ENCODE peak calls at places on chromosome X, in five cellular contexts. One of them, this sample, is unnamed.

GRCh38 chrX:56796641-56797395 is 67.8 kb downstream of the NBDY start:
- DNase-seq in naive thymus-derived CD8-positive, alpha-beta T cell: no peak
- DNase-seq in activated T-cell treated with anti-CD3 and anti-CD28 coated beads, Interleukin-2, amount 50 U/mL, for 48 hours: no peak
- DNase-seq in activated effector memory CD4-positive, alpha-beta T cell treated with anti-CD3 and anti-CD28 coated beads, Interleukin-2, amount 50 U/mL, for 16 hours: no peak
- DNase-seq in HFF-Myc: no peak
- DNase-seq in this sample: no peak

GRCh38 chrX:72021975-72022374 is 109.7 kb downstream of the RTL5 start:
- DNase-seq in activated effector memory CD4-positive, alpha-beta T cell treated with anti-CD3 and anti-CD28 coated beads, Interleukin-2, amount 50 U/mL, for 16 hours: peak
- DNase-seq in activated T-cell treated with anti-CD3 and anti-CD28 coated beads, Interleukin-2, amount 50 U/mL, for 48 hours: peak
- DNase-seq in naive thymus-derived CD8-positive, alpha-beta T cell: no peak
- DNase-seq in HFF-Myc: no peak
- DNase-seq in this sample: peak

GRCh38 chrX:133911816-133912495 is 73.4 kb downstream of the GPC3 start:
- DNase-seq in activated T-cell treated with anti-CD3 and anti-CD28 coated beads, Interleukin-2, amount 50 U/mL, for 48 hours: no peak
- DNase-seq in activated effector memory CD4-positive, alpha-beta T cell treated with anti-CD3 and anti-CD28 coated beads, Interleukin-2, amount 50 U/mL, for 16 hours: no peak
- DNase-seq in HFF-Myc: no peak
- DNase-seq in naive thymus-derived CD8-positive, alpha-beta T cell: no peak
- DNase-seq in this sample: no peak

GRCh38 chrX:153564047-153564606 is 34.8 kb downstream of the CCNQ start:
- DNase-seq in activated effector memory CD4-positive, alpha-beta T cell treated with anti-CD3 and anti-CD28 coated beads, Interleukin-2, amount 50 U/mL, for 16 hours: no peak
- DNase-seq in naive thymus-derived CD8-positive, alpha-beta T cell: no peak
- DNase-seq in HFF-Myc: no peak
- DNase-seq in activated T-cell treated with anti-CD3 and anti-CD28 coated beads, Interleukin-2, amount 50 U/mL, for 48 hours: no peak
- DNase-seq in this sample: no peak

GRCh38 chrX:968391-968790 is 244.1 kb downstream of the CRLF2 start:
- DNase-seq in HFF-Myc: no peak
- DNase-seq in activated T-cell treated with anti-CD3 and anti-CD28 coated beads, Interleukin-2, amount 50 U/mL, for 48 hours: no peak
- DNase-seq in activated effector memory CD4-positive, alpha-beta T cell treated with anti-CD3 and anti-CD28 coated beads, Interleukin-2, amount 50 U/mL, for 16 hours: no peak
- DNase-seq in naive thymus-derived CD8-positive, alpha-beta T cell: no peak
- DNase-seq in this sample: no peak

GRCh38 chrX:118773782-118774181 is 46.4 kb downstream of the IL13RA1 start:
- DNase-seq in naive thymus-derived CD8-positive, alpha-beta T cell: no peak
- DNase-seq in activated effector memory CD4-positive, alpha-beta T cell treated with anti-CD3 and anti-CD28 coated beads, Interleukin-2, amount 50 U/mL, for 16 hours: no peak
- DNase-seq in activated T-cell treated with anti-CD3 and anti-CD28 coated beads, Interleukin-2, amount 50 U/mL, for 48 hours: no peak
- DNase-seq in HFF-Myc: no peak
- DNase-seq in this sample: no peak

GRCh38 chrX:107025538-107025937 is 25.5 kb upstream of the MORC4 start:
- DNase-seq in HFF-Myc: no peak
- DNase-seq in activated T-cell treated with anti-CD3 and anti-CD28 coated beads, Interleukin-2, amount 50 U/mL, for 48 hours: no peak
- DNase-seq in naive thymus-derived CD8-positive, alpha-beta T cell: no peak
- DNase-seq in activated effector memory CD4-positive, alpha-beta T cell treated with anti-CD3 and anti-CD28 coated beads, Interleukin-2, amount 50 U/mL, for 16 hours: no peak
- DNase-seq in this sample: no peak

GRCh38 chrX:2898861-2899512 is 30.2 kb downstream of the ARSD start:
- DNase-seq in activated T-cell treated with anti-CD3 and anti-CD28 coated beads, Interleukin-2, amount 50 U/mL, for 48 hours: no peak
- DNase-seq in HFF-Myc: no peak
- DNase-seq in naive thymus-derived CD8-positive, alpha-beta T cell: no peak
- DNase-seq in activated effector memory CD4-positive, alpha-beta T cell treated with anti-CD3 and anti-CD28 coated beads, Interleukin-2, amount 50 U/mL, for 16 hours: no peak
- DNase-seq in this sample: no peak

GRCh38 chrX:13043938-13044337 is 482 bp downstream of the FAM9C start:
- DNase-seq in activated effector memory CD4-positive, alpha-beta T cell treated with anti-CD3 and anti-CD28 coated beads, Interleukin-2, amount 50 U/mL, for 16 hours: no peak
- DNase-seq in HFF-Myc: no peak
- DNase-seq in naive thymus-derived CD8-positive, alpha-beta T cell: no peak
- DNase-seq in activated T-cell treated with anti-CD3 and anti-CD28 coated beads, Interleukin-2, amount 50 U/mL, for 48 hours: no peak
- DNase-seq in this sample: no peak

GRCh38 chrX:19624754-19625153 is 109.4 kb upstream of the MAP3K15 start:
- DNase-seq in activated T-cell treated with anti-CD3 and anti-CD28 coated beads, Interleukin-2, amount 50 U/mL, for 48 hours: no peak
- DNase-seq in naive thymus-derived CD8-positive, alpha-beta T cell: no peak
- DNase-seq in HFF-Myc: no peak
- DNase-seq in activated effector memory CD4-positive, alpha-beta T cell treated with anti-CD3 and anti-CD28 coated beads, Interleukin-2, amount 50 U/mL, for 16 hours: no peak
- DNase-seq in this sample: no peak

GRCh38 chrX:16646366-16647168 is 3.4 kb upstream of the S100G start:
- DNase-seq in activated effector memory CD4-positive, alpha-beta T cell treated with anti-CD3 and anti-CD28 coated beads, Interleukin-2, amount 50 U/mL, for 16 hours: no peak
- DNase-seq in naive thymus-derived CD8-positive, alpha-beta T cell: no peak
- DNase-seq in activated T-cell treated with anti-CD3 and anti-CD28 coated beads, Interleukin-2, amount 50 U/mL, for 48 hours: no peak
- DNase-seq in HFF-Myc: no peak
- DNase-seq in this sample: no peak

GRCh38 chrX:3651272-3651671 is 62.2 kb downstream of the PRKX start:
- DNase-seq in activated T-cell treated with anti-CD3 and anti-CD28 coated beads, Interleukin-2, amount 50 U/mL, for 48 hours: no peak
- DNase-seq in HFF-Myc: no peak
- DNase-seq in activated effector memory CD4-positive, alpha-beta T cell treated with anti-CD3 and anti-CD28 coated beads, Interleukin-2, amount 50 U/mL, for 16 hours: no peak
- DNase-seq in naive thymus-derived CD8-positive, alpha-beta T cell: no peak
- DNase-seq in this sample: no peak

GRCh38 chrX:130682990-130683389 is 220.0 kb downstream of the ENOX2 start:
- DNase-seq in HFF-Myc: no peak
- DNase-seq in activated effector memory CD4-positive, alpha-beta T cell treated with anti-CD3 and anti-CD28 coated beads, Interleukin-2, amount 50 U/mL, for 16 hours: no peak
- DNase-seq in naive thymus-derived CD8-positive, alpha-beta T cell: no peak
- DNase-seq in activated T-cell treated with anti-CD3 and anti-CD28 coated beads, Interleukin-2, amount 50 U/mL, for 48 hours: no peak
- DNase-seq in this sample: no peak

GRCh38 chrX:308821-309520 is 9.6 kb downstream of the GTPBP6 start:
- DNase-seq in activated effector memory CD4-positive, alpha-beta T cell treated with anti-CD3 and anti-CD28 coated beads, Interleukin-2, amount 50 U/mL, for 16 hours: peak
- DNase-seq in HFF-Myc: no peak
- DNase-seq in naive thymus-derived CD8-positive, alpha-beta T cell: peak
- DNase-seq in activated T-cell treated with anti-CD3 and anti-CD28 coated beads, Interleukin-2, amount 50 U/mL, for 48 hours: no peak
- DNase-seq in this sample: no peak

GRCh38 chrX:9144643-9145290 is 110.8 kb upstream of the FAM9B start:
- DNase-seq in activated effector memory CD4-positive, alpha-beta T cell treated with anti-CD3 and anti-CD28 coated beads, Interleukin-2, amount 50 U/mL, for 16 hours: no peak
- DNase-seq in naive thymus-derived CD8-positive, alpha-beta T cell: no peak
- DNase-seq in activated T-cell treated with anti-CD3 and anti-CD28 coated beads, Interleukin-2, amount 50 U/mL, for 48 hours: no peak
- DNase-seq in HFF-Myc: no peak
- DNase-seq in this sample: no peak

GRCh38 chrX:152915541-152916241 is 17.8 kb downstream of the ZNF185 start:
- DNase-seq in activated effector memory CD4-positive, alpha-beta T cell treated with anti-CD3 and anti-CD28 coated beads, Interleukin-2, amount 50 U/mL, for 16 hours: no peak
- DNase-seq in HFF-Myc: no peak
- DNase-seq in naive thymus-derived CD8-positive, alpha-beta T cell: no peak
- DNase-seq in activated T-cell treated with anti-CD3 and anti-CD28 coated beads, Interleukin-2, amount 50 U/mL, for 48 hours: peak
- DNase-seq in this sample: no peak

GRCh38 chrX:67614006-67614405 is 70.2 kb downstream of the AR start:
- DNase-seq in naive thymus-derived CD8-positive, alpha-beta T cell: no peak
- DNase-seq in activated effector memory CD4-positive, alpha-beta T cell treated with anti-CD3 and anti-CD28 coated beads, Interleukin-2, amount 50 U/mL, for 16 hours: no peak
- DNase-seq in activated T-cell treated with anti-CD3 and anti-CD28 coated beads, Interleukin-2, amount 50 U/mL, for 48 hours: no peak
- DNase-seq in HFF-Myc: no peak
- DNase-seq in this sample: no peak

GRCh38 chrX:11787564-11787963 is 29.5 kb downstream of the MSL3 start:
- DNase-seq in activated effector memory CD4-positive, alpha-beta T cell treated with anti-CD3 and anti-CD28 coated beads, Interleukin-2, amount 50 U/mL, for 16 hours: peak
- DNase-seq in activated T-cell treated with anti-CD3 and anti-CD28 coated beads, Interleukin-2, amount 50 U/mL, for 48 hours: peak
- DNase-seq in naive thymus-derived CD8-positive, alpha-beta T cell: peak
- DNase-seq in HFF-Myc: no peak
- DNase-seq in this sample: peak

GRCh38 chrX:106927700-106928099 is 7.5 kb downstream of the CLDN2 start:
- DNase-seq in activated T-cell treated with anti-CD3 and anti-CD28 coated beads, Interleukin-2, amount 50 U/mL, for 48 hours: no peak
- DNase-seq in naive thymus-derived CD8-positive, alpha-beta T cell: no peak
- DNase-seq in activated effector memory CD4-positive, alpha-beta T cell treated with anti-CD3 and anti-CD28 coated beads, Interleukin-2, amount 50 U/mL, for 16 hours: no peak
- DNase-seq in HFF-Myc: no peak
- DNase-seq in this sample: no peak

GRCh38 chrX:107355533-107355932 is 93.9 kb upstream of the FRMPD3 start:
- DNase-seq in activated T-cell treated with anti-CD3 and anti-CD28 coated beads, Interleukin-2, amount 50 U/mL, for 48 hours: no peak
- DNase-seq in HFF-Myc: no peak
- DNase-seq in naive thymus-derived CD8-positive, alpha-beta T cell: no peak
- DNase-seq in activated effector memory CD4-positive, alpha-beta T cell treated with anti-CD3 and anti-CD28 coated beads, Interleukin-2, amount 50 U/mL, for 16 hours: no peak
- DNase-seq in this sample: no peak

GRCh38 chrX:147228153-147228552 is 413.6 kb upstream of the CXorf51A start:
- DNase-seq in activated T-cell treated with anti-CD3 and anti-CD28 coated beads, Interleukin-2, amount 50 U/mL, for 48 hours: no peak
- DNase-seq in HFF-Myc: no peak
- DNase-seq in activated effector memory CD4-positive, alpha-beta T cell treated with anti-CD3 and anti-CD28 coated beads, Interleukin-2, amount 50 U/mL, for 16 hours: no peak
- DNase-seq in naive thymus-derived CD8-positive, alpha-beta T cell: no peak
- DNase-seq in this sample: no peak

GRCh38 chrX:36898301-36898700 is 109.9 kb upstream of the FAM47C start:
- DNase-seq in activated effector memory CD4-positive, alpha-beta T cell treated with anti-CD3 and anti-CD28 coated beads, Interleukin-2, amount 50 U/mL, for 16 hours: no peak
- DNase-seq in naive thymus-derived CD8-positive, alpha-beta T cell: no peak
- DNase-seq in activated T-cell treated with anti-CD3 and anti-CD28 coated beads, Interleukin-2, amount 50 U/mL, for 48 hours: no peak
- DNase-seq in HFF-Myc: no peak
- DNase-seq in this sample: no peak

GRCh38 chrX:47898024-47898423 is 61.3 kb downstream of the ZNF81 start:
- DNase-seq in activated effector memory CD4-positive, alpha-beta T cell treated with anti-CD3 and anti-CD28 coated beads, Interleukin-2, amount 50 U/mL, for 16 hours: no peak
- DNase-seq in activated T-cell treated with anti-CD3 and anti-CD28 coated beads, Interleukin-2, amount 50 U/mL, for 48 hours: no peak
- DNase-seq in HFF-Myc: no peak
- DNase-seq in naive thymus-derived CD8-positive, alpha-beta T cell: no peak
- DNase-seq in this sample: no peak

GRCh38 chrX:107845625-107846024 is 20.0 kb downstream of the MID2 start:
- DNase-seq in HFF-Myc: no peak
- DNase-seq in naive thymus-derived CD8-positive, alpha-beta T cell: no peak
- DNase-seq in activated effector memory CD4-positive, alpha-beta T cell treated with anti-CD3 and anti-CD28 coated beads, Interleukin-2, amount 50 U/mL, for 16 hours: no peak
- DNase-seq in activated T-cell treated with anti-CD3 and anti-CD28 coated beads, Interleukin-2, amount 50 U/mL, for 48 hours: no peak
- DNase-seq in this sample: no peak

GRCh38 chrX:49053223-49054072 is 5.4 kb upstream of the CCDC120 start:
- DNase-seq in naive thymus-derived CD8-positive, alpha-beta T cell: peak
- DNase-seq in activated effector memory CD4-positive, alpha-beta T cell treated with anti-CD3 and anti-CD28 coated beads, Interleukin-2, amount 50 U/mL, for 16 hours: peak
- DNase-seq in HFF-Myc: no peak
- DNase-seq in activated T-cell treated with anti-CD3 and anti-CD28 coated beads, Interleukin-2, amount 50 U/mL, for 48 hours: peak
- DNase-seq in this sample: peak

GRCh38 chrX:39720945-39721344 is 376.8 kb downstream of the BCOR start:
- DNase-seq in naive thymus-derived CD8-positive, alpha-beta T cell: no peak
- DNase-seq in activated T-cell treated with anti-CD3 and anti-CD28 coated beads, Interleukin-2, amount 50 U/mL, for 48 hours: no peak
- DNase-seq in activated effector memory CD4-positive, alpha-beta T cell treated with anti-CD3 and anti-CD28 coated beads, Interleukin-2, amount 50 U/mL, for 16 hours: no peak
- DNase-seq in HFF-Myc: no peak
- DNase-seq in this sample: no peak